ENCODE peak calls at places on chromosome 2, in ten cellular contexts. C, Z, G, V, Q, K, J, E, Y and W are unnamed samples.
A peak's percentile ranks its signal among the peaks of the same experiment; 100 is the strongest.

GRCh38 chr2:105540642-105541041 is 141.8 kb upstream of the FHL2 start:
- DNase-seq in C (no peak), Z (no peak), G (no peak), V (no peak), Q (no peak), K (no peak), J (no peak), E (no peak), Y (no peak), W (peak; percentile 23)

GRCh38 chr2:227127236-227127635 is 36.8 kb downstream of the COL4A4 start:
- DNase-seq in C (no peak), Z (no peak), G (no peak), V (no peak), Q (no peak), K (no peak), J (no peak), E (no peak), Y (no peak), W (no peak)

GRCh38 chr2:201363857-201364560 is 6.9 kb upstream of the FLACC1 start:
- DNase-seq in C (peak; percentile 17), Z (peak; percentile 22), G (peak; percentile 8), V (no peak), Q (peak; percentile 68), K (no peak), J (peak; percentile 24), E (peak; percentile 78), Y (peak; percentile 23), W (no peak)

GRCh38 chr2:46260305-46260704 is 36.9 kb upstream of the EPAS1 start:
- DNase-seq in C (no peak), Z (no peak), G (no peak), V (no peak), Q (no peak), K (no peak), J (no peak), E (peak; percentile 10), Y (no peak), W (no peak)

GRCh38 chr2:165634855-165635254 is 159.2 kb downstream of the GALNT3 start:
- DNase-seq in C (no peak), Z (peak; percentile 32), G (no peak), V (peak; percentile 44), Q (peak; percentile 4), K (no peak), J (peak; percentile 73), E (peak; percentile 3), Y (no peak), W (no peak)

GRCh38 chr2:31300309-31300708 is 66.4 kb downstream of the EHD3 start:
- DNase-seq in C (no peak), Z (no peak), G (no peak), V (no peak), Q (no peak), K (no peak), J (no peak), E (peak; percentile 29), Y (no peak), W (peak; percentile 9)

GRCh38 chr2:30772021-30772705 is 35.1 kb downstream of the CAPN13 start:
- DNase-seq in C (no peak), Z (no peak), G (no peak), V (no peak), Q (no peak), K (no peak), J (no peak), E (no peak), Y (no peak), W (peak; percentile 43)

GRCh38 chr2:241225545-241225944 is 37.1 kb downstream of the ANO7 start:
- DNase-seq in C (no peak), Z (no peak), G (no peak), V (no peak), Q (no peak), K (no peak), J (no peak), E (no peak), Y (no peak), W (no peak)

GRCh38 chr2:120264995-120265394 is 12.3 kb downstream of the RALB start:
- DNase-seq in C (no peak), Z (no peak), G (no peak), V (no peak), Q (no peak), K (no peak), J (no peak), E (no peak), Y (no peak), W (no peak)

GRCh38 chr2:236550701-236551465 is 18.7 kb upstream of the ACKR3 start:
- DNase-seq in C (no peak), Z (no peak), G (no peak), V (no peak), Q (no peak), K (no peak), J (no peak), E (no peak), Y (no peak), W (no peak)

GRCh38 chr2:121134728-121135127 is 150.3 kb downstream of the TFCP2L1 start:
- DNase-seq in C (no peak), Z (no peak), G (no peak), V (no peak), Q (no peak), K (no peak), J (no peak), E (no peak), Y (no peak), W (no peak)